ENCODE peak calls at places on chromosomes 7 and 10, in nine cellular contexts. One of them, this sample, is unnamed.

GRCh38 chr10:132395704-132396494 is 1.1 kb upstream of the PWWP2B start:
- DNase-seq in MM.1S: no peak
- DNase-seq in neural progenitor cell: peak
- DNase-seq in OCI-LY7: no peak
- DNase-seq in HCT116: no peak
- DNase-seq in PC-3: no peak
- DNase-seq in GM23248: peak
- DNase-seq in SK-N-SH: peak
- DNase-seq in hepatocyte: peak
- DNase-seq in this sample: peak

GRCh38 chr7:152145853-152146466 is 120.5 kb downstream of the GALNT11 start:
- DNase-seq in MM.1S: peak
- DNase-seq in neural progenitor cell: peak
- DNase-seq in OCI-LY7: peak
- DNase-seq in HCT116: peak
- DNase-seq in PC-3: peak
- DNase-seq in GM23248: peak
- DNase-seq in SK-N-SH: peak
- DNase-seq in hepatocyte: peak
- DNase-seq in this sample: peak

GRCh38 chr7:66114743-66115727 is at the start of gene CRCP:
- DNase-seq in MM.1S: peak
- DNase-seq in neural progenitor cell: peak
- DNase-seq in OCI-LY7: peak
- DNase-seq in HCT116: no peak
- DNase-seq in PC-3: peak
- DNase-seq in GM23248: peak
- DNase-seq in SK-N-SH: peak
- DNase-seq in hepatocyte: peak
- DNase-seq in this sample: peak

GRCh38 chr10:100327007-100327700 is 2.9 kb downstream of the PKD2L1 start:
- DNase-seq in MM.1S: peak
- DNase-seq in neural progenitor cell: no peak
- DNase-seq in OCI-LY7: peak
- DNase-seq in HCT116: no peak
- DNase-seq in PC-3: no peak
- DNase-seq in GM23248: peak
- DNase-seq in SK-N-SH: no peak
- DNase-seq in hepatocyte: no peak
- DNase-seq in this sample: no peak

GRCh38 chr10:103605359-103606156 is 112.1 kb downstream of the NEURL1 start:
- DNase-seq in MM.1S: peak
- DNase-seq in neural progenitor cell: peak
- DNase-seq in OCI-LY7: peak
- DNase-seq in HCT116: peak
- DNase-seq in PC-3: peak
- DNase-seq in GM23248: peak
- DNase-seq in SK-N-SH: peak
- DNase-seq in hepatocyte: no peak
- DNase-seq in this sample: peak

GRCh38 chr7:152522551-152522950 is 86.7 kb upstream of the KMT2C start:
- DNase-seq in MM.1S: no peak
- DNase-seq in neural progenitor cell: no peak
- DNase-seq in OCI-LY7: no peak
- DNase-seq in HCT116: no peak
- DNase-seq in PC-3: no peak
- DNase-seq in GM23248: no peak
- DNase-seq in SK-N-SH: peak
- DNase-seq in hepatocyte: no peak
- DNase-seq in this sample: peak

GRCh38 chr7:271266-272107 is 18.5 kb upstream of the FOXL3 start:
- DNase-seq in MM.1S: no peak
- DNase-seq in neural progenitor cell: no peak
- DNase-seq in OCI-LY7: no peak
- DNase-seq in HCT116: no peak
- DNase-seq in PC-3: no peak
- DNase-seq in GM23248: no peak
- DNase-seq in SK-N-SH: no peak
- DNase-seq in hepatocyte: no peak
- DNase-seq in this sample: no peak

GRCh38 chr7:135380351-135380750 is 129.6 kb downstream of the CNOT4 start:
- DNase-seq in MM.1S: no peak
- DNase-seq in neural progenitor cell: peak
- DNase-seq in OCI-LY7: no peak
- DNase-seq in HCT116: no peak
- DNase-seq in PC-3: no peak
- DNase-seq in GM23248: no peak
- DNase-seq in SK-N-SH: no peak
- DNase-seq in hepatocyte: no peak
- DNase-seq in this sample: no peak

GRCh38 chr10:3242251-3242650 is 69.7 kb upstream of the PITRM1 start:
- DNase-seq in MM.1S: no peak
- DNase-seq in neural progenitor cell: no peak
- DNase-seq in OCI-LY7: no peak
- DNase-seq in HCT116: no peak
- DNase-seq in PC-3: no peak
- DNase-seq in GM23248: no peak
- DNase-seq in SK-N-SH: no peak
- DNase-seq in hepatocyte: no peak
- DNase-seq in this sample: no peak

GRCh38 chr10:3241128-3242057 is 68.8 kb upstream of the PITRM1 start:
- DNase-seq in MM.1S: no peak
- DNase-seq in neural progenitor cell: no peak
- DNase-seq in OCI-LY7: no peak
- DNase-seq in HCT116: no peak
- DNase-seq in PC-3: no peak
- DNase-seq in GM23248: no peak
- DNase-seq in SK-N-SH: no peak
- DNase-seq in hepatocyte: no peak
- DNase-seq in this sample: no peak

GRCh38 chr10:3239066-3239919 is 66.7 kb upstream of the PITRM1 start:
- DNase-seq in MM.1S: peak
- DNase-seq in neural progenitor cell: peak
- DNase-seq in OCI-LY7: peak
- DNase-seq in HCT116: peak
- DNase-seq in PC-3: peak
- DNase-seq in GM23248: peak
- DNase-seq in SK-N-SH: peak
- DNase-seq in hepatocyte: peak
- DNase-seq in this sample: peak

GRCh38 chr10:3238115-3238871 is 65.7 kb upstream of the PITRM1 start:
- DNase-seq in MM.1S: no peak
- DNase-seq in neural progenitor cell: no peak
- DNase-seq in OCI-LY7: no peak
- DNase-seq in HCT116: no peak
- DNase-seq in PC-3: no peak
- DNase-seq in GM23248: no peak
- DNase-seq in SK-N-SH: no peak
- DNase-seq in hepatocyte: no peak
- DNase-seq in this sample: no peak

GRCh38 chr10:3239920-3240909 is 67.6 kb upstream of the PITRM1 start:
- DNase-seq in MM.1S: no peak
- DNase-seq in neural progenitor cell: no peak
- DNase-seq in OCI-LY7: no peak
- DNase-seq in HCT116: no peak
- DNase-seq in PC-3: no peak
- DNase-seq in GM23248: no peak
- DNase-seq in SK-N-SH: no peak
- DNase-seq in hepatocyte: no peak
- DNase-seq in this sample: no peak
- TF ChIP-seq EZH2phosphoT487 in MM.1S: no peak
- TF ChIP-seq EZH2phosphoT487 in neural progenitor cell: no peak
- TF ChIP-seq EZH2phosphoT487 in OCI-LY7: no peak
- TF ChIP-seq EZH2phosphoT487 in HCT116: no peak
- TF ChIP-seq EZH2phosphoT487 in PC-3: no peak
- TF ChIP-seq EZH2phosphoT487 in GM23248: no peak
- TF ChIP-seq EZH2phosphoT487 in SK-N-SH: no peak
- TF ChIP-seq EZH2phosphoT487 in hepatocyte: no peak
- TF ChIP-seq EZH2phosphoT487 in this sample: no peak

DNA sequence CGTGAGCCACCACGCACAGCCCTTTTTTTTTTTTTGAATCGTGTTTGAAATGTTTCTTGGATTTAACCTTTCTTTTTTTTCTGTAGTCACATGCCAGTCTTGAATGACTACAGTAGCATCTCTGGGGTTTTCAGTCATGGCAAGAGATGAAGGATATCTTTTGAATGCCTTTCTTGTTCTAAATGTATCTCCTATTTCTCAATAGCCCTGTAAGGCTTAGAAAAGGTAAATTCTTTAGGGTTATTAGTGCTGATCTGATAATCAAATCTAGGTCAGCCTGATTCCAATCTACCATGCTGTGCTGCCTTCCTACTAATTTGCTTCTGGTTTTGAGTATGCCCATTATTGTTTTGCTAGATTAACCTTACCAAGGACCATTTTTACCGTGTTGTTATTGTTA is 70.2 kb downstream of the TAX1BP1 start:
- DNase-seq in MM.1S: no peak
- DNase-seq in neural progenitor cell: no peak
- DNase-seq in OCI-LY7: no peak
- DNase-seq in HCT116: no peak
- DNase-seq in PC-3: no peak
- DNase-seq in GM23248: no peak
- DNase-seq in SK-N-SH: no peak
- DNase-seq in hepatocyte: no peak
- DNase-seq in this sample: no peak
- TF ChIP-seq EZH2phosphoT487 in MM.1S: no peak
- TF ChIP-seq EZH2phosphoT487 in neural progenitor cell: no peak
- TF ChIP-seq EZH2phosphoT487 in OCI-LY7: no peak
- TF ChIP-seq EZH2phosphoT487 in HCT116: no peak
- TF ChIP-seq EZH2phosphoT487 in PC-3: no peak
- TF ChIP-seq EZH2phosphoT487 in GM23248: no peak
- TF ChIP-seq EZH2phosphoT487 in SK-N-SH: no peak
- TF ChIP-seq EZH2phosphoT487 in hepatocyte: no peak
- TF ChIP-seq EZH2phosphoT487 in this sample: no peak

GRCh38 chr7:2637505-2638223 is 5.9 kb downstream of the TTYH3 start:
- DNase-seq in MM.1S: no peak
- DNase-seq in neural progenitor cell: no peak
- DNase-seq in OCI-LY7: peak
- DNase-seq in HCT116: no peak
- DNase-seq in PC-3: no peak
- DNase-seq in GM23248: no peak
- DNase-seq in SK-N-SH: peak
- DNase-seq in hepatocyte: no peak
- DNase-seq in this sample: no peak

GRCh38 chr7:2639994-2640830 is 8.4 kb downstream of the TTYH3 start:
- DNase-seq in MM.1S: no peak
- DNase-seq in neural progenitor cell: no peak
- DNase-seq in OCI-LY7: no peak
- DNase-seq in HCT116: no peak
- DNase-seq in PC-3: no peak
- DNase-seq in GM23248: no peak
- DNase-seq in SK-N-SH: peak
- DNase-seq in hepatocyte: no peak
- DNase-seq in this sample: no peak

GRCh38 chr7:2638224-2638991 is 6.6 kb downstream of the TTYH3 start:
- DNase-seq in MM.1S: no peak
- DNase-seq in neural progenitor cell: no peak
- DNase-seq in OCI-LY7: no peak
- DNase-seq in HCT116: no peak
- DNase-seq in PC-3: no peak
- DNase-seq in GM23248: peak
- DNase-seq in SK-N-SH: peak
- DNase-seq in hepatocyte: no peak
- DNase-seq in this sample: no peak

GRCh38 chr7:2640858-2641257 is 9.1 kb downstream of the TTYH3 start:
- DNase-seq in MM.1S: no peak
- DNase-seq in neural progenitor cell: no peak
- DNase-seq in OCI-LY7: no peak
- DNase-seq in HCT116: no peak
- DNase-seq in PC-3: no peak
- DNase-seq in GM23248: no peak
- DNase-seq in SK-N-SH: no peak
- DNase-seq in hepatocyte: no peak
- DNase-seq in this sample: no peak

DNA sequence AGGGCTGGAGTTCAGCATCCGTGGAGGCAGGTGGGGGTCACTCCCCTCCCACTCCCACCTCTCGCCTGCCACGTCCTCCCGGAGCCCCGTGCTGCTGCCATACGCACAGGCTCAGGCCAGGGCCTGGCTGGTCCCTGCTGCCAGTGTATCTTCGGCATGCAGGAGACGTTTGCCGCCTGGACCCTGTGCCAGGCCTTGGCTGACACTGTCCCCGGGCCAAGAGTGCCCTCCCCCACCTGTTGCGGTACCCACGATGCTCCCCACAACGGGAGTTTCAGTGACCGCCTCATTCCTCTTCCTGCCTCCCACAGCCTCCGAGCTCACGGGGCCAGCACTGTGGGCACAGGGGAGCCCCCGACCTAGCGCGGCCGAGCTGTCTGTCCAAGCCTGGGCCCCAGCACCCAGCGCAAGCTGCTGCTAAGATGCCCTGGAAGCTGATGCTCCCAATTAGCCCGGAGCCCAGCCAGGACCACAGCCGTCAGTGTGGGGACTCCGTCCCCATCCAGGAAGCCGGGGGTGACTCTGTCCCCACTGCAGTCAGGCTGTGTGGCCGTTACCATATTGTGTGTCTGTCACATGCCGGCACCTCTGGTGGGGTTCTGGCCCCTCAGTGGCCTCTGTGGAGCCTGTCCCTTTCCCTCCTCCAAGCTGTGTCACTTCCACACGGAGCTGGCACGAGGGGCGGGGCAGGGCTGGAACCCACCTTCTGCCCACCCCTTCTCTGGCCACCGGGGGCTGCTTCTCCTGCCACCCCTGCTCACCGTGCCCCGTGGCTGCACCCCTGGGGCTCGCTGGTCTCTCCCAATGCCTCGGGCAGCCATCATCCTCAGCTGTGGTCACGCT is 7.6 kb downstream of the TTYH3 start:
- DNase-seq in MM.1S: no peak
- DNase-seq in neural progenitor cell: no peak
- DNase-seq in OCI-LY7: no peak
- DNase-seq in HCT116: no peak
- DNase-seq in PC-3: no peak
- DNase-seq in GM23248: no peak
- DNase-seq in SK-N-SH: no peak
- DNase-seq in hepatocyte: no peak
- DNase-seq in this sample: no peak
- TF ChIP-seq EZH2phosphoT487 in MM.1S: no peak
- TF ChIP-seq EZH2phosphoT487 in neural progenitor cell: no peak
- TF ChIP-seq EZH2phosphoT487 in OCI-LY7: no peak
- TF ChIP-seq EZH2phosphoT487 in HCT116: no peak
- TF ChIP-seq EZH2phosphoT487 in PC-3: no peak
- TF ChIP-seq EZH2phosphoT487 in GM23248: no peak
- TF ChIP-seq EZH2phosphoT487 in SK-N-SH: no peak
- TF ChIP-seq EZH2phosphoT487 in hepatocyte: no peak
- TF ChIP-seq EZH2phosphoT487 in this sample: no peak

DNA sequence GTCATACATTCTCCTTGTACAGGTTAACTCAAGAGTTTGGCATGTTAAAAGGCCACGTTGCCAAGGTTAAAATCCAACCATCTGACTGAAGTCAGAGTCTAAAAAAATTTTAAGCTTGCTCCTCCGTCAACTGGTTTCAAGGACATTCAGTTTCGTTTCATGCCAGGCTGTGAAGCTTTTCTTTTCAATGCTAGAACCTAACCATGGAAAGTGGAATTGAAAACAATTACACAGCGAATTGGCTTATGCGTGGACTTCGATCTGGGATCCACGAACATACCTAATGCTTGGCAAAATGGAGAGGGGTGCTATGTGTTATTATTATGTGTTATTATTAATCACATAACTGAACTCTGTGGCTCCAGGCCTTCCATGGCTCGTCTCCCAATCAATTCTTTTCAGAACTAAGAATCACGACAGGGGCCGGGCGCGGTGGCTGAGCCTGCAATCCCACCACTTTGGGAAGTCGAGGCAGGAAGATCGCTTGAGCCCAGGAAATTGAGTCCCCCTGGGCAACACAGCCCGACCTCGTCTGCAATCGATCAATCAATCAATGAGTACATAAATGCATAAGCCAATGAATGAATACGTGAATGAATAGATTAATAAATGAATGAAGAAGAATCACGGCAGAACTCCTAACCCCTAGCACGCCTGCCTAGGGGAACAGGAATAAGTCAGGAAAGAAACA is 785 bp upstream of the ARL5B start:
- DNase-seq in MM.1S: peak
- DNase-seq in neural progenitor cell: peak
- DNase-seq in OCI-LY7: peak
- DNase-seq in HCT116: no peak
- DNase-seq in PC-3: no peak
- DNase-seq in GM23248: peak
- DNase-seq in SK-N-SH: no peak
- DNase-seq in hepatocyte: peak
- DNase-seq in this sample: no peak
- TF ChIP-seq EZH2phosphoT487 in MM.1S: no peak
- TF ChIP-seq EZH2phosphoT487 in neural progenitor cell: no peak
- TF ChIP-seq EZH2phosphoT487 in OCI-LY7: no peak
- TF ChIP-seq EZH2phosphoT487 in HCT116: no peak
- TF ChIP-seq EZH2phosphoT487 in PC-3: no peak
- TF ChIP-seq EZH2phosphoT487 in GM23248: no peak
- TF ChIP-seq EZH2phosphoT487 in SK-N-SH: no peak
- TF ChIP-seq EZH2phosphoT487 in hepatocyte: no peak
- TF ChIP-seq EZH2phosphoT487 in this sample: no peak

This sample was measured in GM23338.